ENCODE peak calls at places on chromosomes 1 and 21, in four cellular contexts. E is posterior cingulate gyrus, W is anterior cingulate cortex, T is foreskin fibroblast. Q is an unnamed sample.

GRCh38 chr21:44347911-44348451 is 5.4 kb upstream of the TRPM2 start:
- DNase-seq in T (no peak), W (no peak), E (peak), Q (no peak)

GRCh38 chr1:67060811-67061218 is 6.9 kb upstream of the SLC35D1 start:
- DNase-seq in W (no peak), T (peak), E (no peak), Q (peak)

GRCh38 chr1:186404454-186405051 is 28.9 kb downstream of the ODR4 start:
- DNase-seq in W (no peak), T (peak), E (no peak), Q (peak)

GRCh38 chr1:21901473-21901847 is 35.6 kb downstream of the HSPG2 start:
- DNase-seq in W (no peak), T (no peak), E (no peak), Q (peak)

GRCh38 chr1:110384581-110385321 is 6.1 kb downstream of the SLC16A4 start:
- DNase-seq in W (no peak), E (no peak), T (no peak), Q (no peak)

GRCh38 chr1:24551910-24552571 is 3.8 kb upstream of the NCMAP start:
- DNase-seq in W (no peak), E (peak), T (no peak), Q (no peak)

GRCh38 chr21:15943009-15943666 is 213.4 kb downstream of the USP25 start:
- DNase-seq in E (no peak), W (no peak), T (peak), Q (no peak)

GRCh38 chr1:94562502-94563260 is 21.1 kb upstream of the F3 start:
- DNase-seq in W (no peak), T (no peak), E (no peak), Q (no peak)

GRCh38 chr1:218479436-218480115 is 134.4 kb downstream of the TGFB2 start:
- DNase-seq in W (no peak), T (no peak), E (no peak), Q (peak)

GRCh38 chr1:172108494-172108893 is 267.2 kb downstream of the DNM3 start:
- DNase-seq in T (peak), E (no peak), W (no peak), Q (no peak)

GRCh38 chr21:42461881-42462877 is 33.8 kb downstream of the RSPH1 start:
- DNase-seq in T (no peak), W (no peak), E (no peak), Q (no peak)

Q was measured in AG08396.